ENCODE peak calls at places on chromosome 9, in ten cellular contexts. A, E, W, V, Z, H, O, G, C and P are unnamed samples.

GRCh38 chr9:21677834-21678233 is 124.6 kb upstream of the MTAP start:
- DNase-seq in A (peak), E (no peak), W (peak), V (no peak), Z (peak), H (no peak), O (no peak), G (no peak), C (peak), P (no peak)

GRCh38 chr9:12956805-12957204 is 182.0 kb downstream of the LURAP1L start:
- DNase-seq in A (peak), E (no peak), W (no peak), V (no peak), Z (peak), H (no peak), O (no peak), G (no peak), C (no peak), P (no peak)

GRCh38 chr9:91751922-91752321 is 198.1 kb downstream of the ROR2 start:
- DNase-seq in A (peak), E (no peak), W (no peak), V (no peak), Z (peak), H (no peak), O (no peak), G (no peak), C (peak), P (no peak)

GRCh38 chr9:13758876-13759275 is 479.4 kb upstream of the MPDZ start:
- DNase-seq in A (peak), E (no peak), W (no peak), V (no peak), Z (peak), H (no peak), O (no peak), G (no peak), C (no peak), P (peak)

GRCh38 chr9:106376689-106377088 is 486.3 kb upstream of the ZNF462 start:
- DNase-seq in A (no peak), E (no peak), W (no peak), V (no peak), Z (no peak), H (no peak), O (no peak), G (no peak), C (no peak), P (no peak)

GRCh38 chr9:71769175-71770165 is 1.2 kb upstream of the CEMIP2 start:
- DNase-seq in A (peak), E (peak), W (peak), V (peak), Z (peak), H (peak), O (peak), G (peak), C (peak), P (peak)

GRCh38 chr9:15146121-15146820 is 160.7 kb downstream of the TTC39B start:
- DNase-seq in A (no peak), E (no peak), W (no peak), V (no peak), Z (no peak), H (no peak), O (no peak), G (no peak), C (no peak), P (no peak)

GRCh38 chr9:26669641-26670040 is 223.0 kb downstream of the CAAP1 start:
- DNase-seq in A (no peak), E (no peak), W (no peak), V (no peak), Z (no peak), H (no peak), O (no peak), G (no peak), C (peak), P (peak)

GRCh38 chr9:16704489-16705111 is 165.9 kb downstream of the BNC2 start:
- DNase-seq in A (no peak), E (no peak), W (no peak), V (peak), Z (peak), H (peak), O (no peak), G (no peak), C (no peak), P (peak)

GRCh38 chr9:115810166-115810565 is 343.4 kb upstream of the PAPPA start:
- DNase-seq in A (no peak), E (no peak), W (no peak), V (no peak), Z (no peak), H (no peak), O (no peak), G (no peak), C (no peak), P (no peak)

GRCh38 chr9:90044710-90045151 is 439.9 kb downstream of the GADD45G start:
- DNase-seq in A (peak), E (no peak), W (peak), V (no peak), Z (no peak), H (no peak), O (no peak), G (no peak), C (peak), P (no peak)

GRCh38 chr9:81083821-81084512 is 605.4 kb downstream of the TLE1 start:
- DNase-seq in A (peak), E (no peak), W (no peak), V (no peak), Z (peak), H (no peak), O (no peak), G (no peak), C (peak), P (no peak)

GRCh38 chr9:4073371-4073770 is 226.5 kb downstream of the GLIS3 start:
- DNase-seq in A (no peak), E (no peak), W (peak), V (no peak), Z (no peak), H (peak), O (no peak), G (no peak), C (no peak), P (no peak)

GRCh38 chr9:79768199-79768598 is 196.4 kb downstream of the TLE4 start:
- DNase-seq in A (peak), E (no peak), W (no peak), V (no peak), Z (no peak), H (no peak), O (no peak), G (no peak), C (peak), P (no peak)

GRCh38 chr9:126894052-126894603 is 20.5 kb upstream of the RALGPS1 start:
- DNase-seq in A (no peak), E (no peak), W (no peak), V (no peak), Z (no peak), H (no peak), O (no peak), G (no peak), C (no peak), P (no peak)

GRCh38 chr9:126891676-126892075 is 22.9 kb upstream of the RALGPS1 start:
- DNase-seq in A (no peak), E (no peak), W (no peak), V (no peak), Z (no peak), H (no peak), O (no peak), G (no peak), C (no peak), P (no peak)

GRCh38 chr9:126893079-126893478 is 21.5 kb upstream of the RALGPS1 start:
- DNase-seq in A (no peak), E (no peak), W (no peak), V (no peak), Z (no peak), H (no peak), O (no peak), G (no peak), C (no peak), P (no peak)
- TF ChIP-seq CTCF in A (no peak), E (peak), W (peak), V (no peak), Z (peak), H (peak), O (peak), G (peak), C (no peak), P (peak)

GRCh38 chr9:112075009-112075378 is 100.1 kb downstream of the SUSD1 start:
- DNase-seq in A (no peak), E (no peak), W (no peak), V (no peak), Z (no peak), H (no peak), O (no peak), G (no peak), C (no peak), P (no peak)
- TF ChIP-seq CTCF in A (no peak), E (peak), W (no peak), V (no peak), Z (no peak), H (no peak), O (no peak), G (no peak), C (no peak), P (no peak)

GRCh38 chr9:98707158-98708102 is 1.3 kb downstream of the GABBR2 start:
- DNase-seq in A (peak), E (peak), W (peak), V (no peak), Z (peak), H (peak), O (peak), G (peak), C (peak), P (peak)
- TF ChIP-seq CTCF in A (peak), E (no peak), W (peak), V (no peak), Z (peak), H (peak), O (peak), G (peak), C (peak), P (peak)

GRCh38 chr9:77899679-77900354 is 131.8 kb downstream of the GNAQ start:
- DNase-seq in A (peak), E (no peak), W (no peak), V (no peak), Z (peak), H (no peak), O (no peak), G (no peak), C (peak), P (no peak)

GRCh38 chr9:77893706-77894105 is 137.9 kb downstream of the GNAQ start:
- DNase-seq in A (no peak), E (no peak), W (no peak), V (no peak), Z (no peak), H (no peak), O (no peak), G (no peak), C (no peak), P (no peak)

GRCh38 chr9:77896269-77897245 is 135.1 kb downstream of the GNAQ start:
- DNase-seq in A (no peak), E (no peak), W (no peak), V (no peak), Z (no peak), H (no peak), O (no peak), G (no peak), C (no peak), P (no peak)

GRCh38 chr9:77898864-77899263 is 132.7 kb downstream of the GNAQ start:
- DNase-seq in A (no peak), E (no peak), W (no peak), V (no peak), Z (no peak), H (no peak), O (no peak), G (no peak), C (no peak), P (no peak)

GRCh38 chr9:77897292-77897691 is 134.3 kb downstream of the GNAQ start:
- DNase-seq in A (no peak), E (no peak), W (peak), V (no peak), Z (peak), H (no peak), O (no peak), G (no peak), C (peak), P (no peak)
- TF ChIP-seq CTCF in A (no peak), E (no peak), W (peak), V (no peak), Z (peak), H (peak), O (no peak), G (peak), C (peak), P (no peak)

GRCh38 chr9:114417511-114417910 is 29.7 kb upstream of the AKNA start:
- DNase-seq in A (peak), E (no peak), W (no peak), V (no peak), Z (peak), H (no peak), O (no peak), G (no peak), C (peak), P (no peak)
- TF ChIP-seq CTCF in A (peak), E (no peak), W (no peak), V (no peak), Z (no peak), H (no peak), O (no peak), G (no peak), C (peak), P (no peak)

DNA sequence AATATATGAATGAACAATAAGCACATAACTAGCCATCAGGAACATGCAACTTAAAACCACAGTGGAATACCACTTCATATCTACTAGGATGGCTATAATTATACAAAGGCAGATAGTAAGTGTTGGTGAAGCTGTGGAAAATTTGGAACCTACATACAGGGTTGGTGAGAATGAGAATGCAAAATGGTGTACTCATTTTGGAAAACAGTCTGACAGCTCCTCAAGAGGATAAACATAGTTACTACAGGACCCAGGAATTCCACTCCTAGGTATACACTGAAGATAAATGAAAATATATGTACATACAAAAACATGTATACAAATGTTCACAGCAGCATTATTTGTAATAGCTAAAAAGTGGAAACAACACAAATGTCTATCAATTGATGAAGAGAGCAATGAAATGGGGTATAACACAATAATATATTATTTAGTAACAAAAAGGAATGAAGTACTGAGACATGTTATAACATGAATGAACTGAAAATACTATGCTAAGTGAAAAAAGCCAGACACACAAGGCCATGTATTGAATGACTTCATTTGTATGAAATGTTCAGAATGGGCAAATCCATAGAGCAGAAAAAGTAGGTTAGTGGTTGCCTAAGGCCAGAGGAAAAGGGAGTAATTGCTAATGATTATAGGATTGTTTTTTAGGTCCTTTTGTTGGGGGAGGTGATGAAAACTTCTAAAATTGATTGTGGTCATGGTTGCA is 31.2 kb upstream of the CDK5RAP2 start:
- DNase-seq in A (peak), E (no peak), W (peak), V (no peak), Z (peak), H (no peak), O (no peak), G (no peak), C (no peak), P (no peak)
- TF ChIP-seq CTCF in A (no peak), E (no peak), W (no peak), V (no peak), Z (peak), H (peak), O (peak), G (peak), C (peak), P (peak)

GRCh38 chr9:124066783-124067563 is 55.4 kb downstream of the LHX2 start:
- DNase-seq in A (no peak), E (no peak), W (no peak), V (no peak), Z (no peak), H (no peak), O (no peak), G (no peak), C (peak), P (no peak)

GRCh38 chr9:124060844-124061605 is 49.5 kb downstream of the LHX2 start:
- DNase-seq in A (no peak), E (no peak), W (no peak), V (no peak), Z (no peak), H (no peak), O (no peak), G (no peak), C (no peak), P (no peak)

GRCh38 chr9:124062172-124062571 is 50.6 kb downstream of the LHX2 start:
- DNase-seq in A (no peak), E (no peak), W (peak), V (no peak), Z (no peak), H (no peak), O (no peak), G (no peak), C (no peak), P (no peak)
- TF ChIP-seq CTCF in A (peak), E (no peak), W (peak), V (no peak), Z (peak), H (no peak), O (no peak), G (no peak), C (peak), P (no peak)

GRCh38 chr9:34988218-34989055 is 1.1 kb upstream of the DNAJB5 start:
- DNase-seq in A (peak), E (no peak), W (no peak), V (no peak), Z (peak), H (peak), O (peak), G (no peak), C (no peak), P (peak)
- TF ChIP-seq CTCF in A (no peak), E (no peak), W (no peak), V (no peak), Z (no peak), H (no peak), O (no peak), G (no peak), C (no peak), P (no peak)

DNA sequence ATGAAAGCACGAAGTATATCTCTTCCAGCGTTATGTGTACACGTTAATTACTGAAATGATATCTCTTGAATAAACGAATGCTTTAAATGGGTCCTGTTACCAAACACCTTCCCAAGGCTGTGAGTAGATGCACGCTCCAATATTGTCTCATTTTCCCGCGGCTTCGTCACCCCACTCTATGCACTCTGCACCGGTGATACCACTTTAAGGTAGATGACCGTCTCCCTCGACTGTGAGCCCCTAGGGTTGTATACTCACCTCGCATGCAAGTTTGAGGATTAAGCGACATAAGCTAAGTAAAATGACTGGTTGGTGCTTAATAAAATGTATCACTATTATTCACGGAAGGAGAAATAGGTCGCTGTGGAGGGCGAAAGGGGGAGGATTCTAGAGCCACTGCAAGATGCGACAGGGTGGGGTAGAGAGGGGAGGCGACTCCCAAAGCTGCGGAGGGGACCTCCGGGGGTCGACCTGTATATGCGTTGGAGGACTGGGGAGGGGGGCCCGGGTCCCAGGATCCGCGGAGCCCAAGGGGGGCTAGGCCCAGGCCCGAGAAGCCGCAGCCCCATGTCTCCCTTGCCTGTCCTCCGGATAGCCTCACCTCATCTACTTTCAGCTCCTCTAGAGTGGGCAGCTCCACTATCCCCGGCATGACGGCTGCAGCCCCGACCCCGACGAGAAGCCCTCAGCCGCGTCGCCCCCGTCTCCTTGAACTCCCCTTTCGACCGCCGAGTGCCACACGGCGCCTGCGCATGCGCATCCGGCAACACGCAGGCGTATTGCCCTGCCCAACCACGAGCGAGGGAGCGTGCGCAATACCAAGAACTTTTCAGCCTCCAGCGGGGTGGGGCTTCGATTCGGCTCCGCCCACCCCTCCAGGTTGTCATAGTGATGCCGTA is at the start of the genes MORN5 and NDUFA8:
- DNase-seq in A (peak), E (peak), W (peak), V (peak), Z (peak), H (peak), O (peak), G (peak), C (peak), P (peak)
- TF ChIP-seq CTCF in A (no peak), E (no peak), W (no peak), V (peak), Z (no peak), H (no peak), O (no peak), G (no peak), C (no peak), P (no peak)

GRCh38 chr9:98232926-98233325 is 22.5 kb downstream of the TBC1D2 start:
- DNase-seq in A (no peak), E (no peak), W (no peak), V (no peak), Z (no peak), H (no peak), O (no peak), G (no peak), C (no peak), P (no peak)
- TF ChIP-seq CTCF in A (no peak), E (no peak), W (no peak), V (no peak), Z (no peak), H (no peak), O (no peak), G (no peak), C (no peak), P (no peak)